ENCODE peak calls at places on chromosome 10, in nine cellular contexts. Z is aorta; H is fibroblast of lung; P is keratinocyte; Y is pancreas; E is naive thymus-derived CD4-positive, alpha-beta T cell; X is gastrocnemius medialis; K is psoas muscle; C is GM23248. R is an unnamed sample.

GRCh38 chr10:7302393-7303054 is 108.3 kb downstream of the SFMBT2 start:
- DNase-seq in K (no peak), C (peak), H (peak), P (no peak), E (no peak), Z (no peak), Y (no peak), X (no peak), R (no peak)

GRCh38 chr10:62165803-62166202 is 102.8 kb downstream of the RTKN2 start:
- DNase-seq in K (no peak), H (no peak), C (no peak), E (no peak), P (no peak), X (no peak), Z (no peak), Y (no peak), R (no peak)

GRCh38 chr10:20686236-20686635 is 210.9 kb downstream of the NEBL start:
- DNase-seq in X (no peak), K (no peak), Z (no peak), Y (no peak), C (no peak), P (no peak), H (no peak), E (no peak), R (no peak)

GRCh38 chr10:14879055-14879800 is 562 bp downstream of the SUV39H2 start:
- DNase-seq in C (peak), E (peak), H (peak), Y (peak), X (peak), P (no peak), Z (no peak), K (no peak), R (no peak)

GRCh38 chr10:21572578-21572977 is 38.5 kb downstream of the MLLT10 start:
- DNase-seq in K (peak), C (peak), E (no peak), X (peak), H (peak), Y (no peak), Z (no peak), P (no peak), R (no peak)

GRCh38 chr10:76882245-76882644 is 755.4 kb downstream of the KCNMA1 start:
- DNase-seq in Y (no peak), H (no peak), K (no peak), X (no peak), Z (no peak), E (no peak), C (no peak), P (no peak), R (no peak)

GRCh38 chr10:86285136-86285790 is 81.3 kb downstream of the GRID1 start:
- DNase-seq in E (no peak), C (no peak), K (no peak), P (no peak), X (no peak), H (no peak), Y (no peak), Z (no peak), R (no peak)

GRCh38 chr10:93150289-93150688 is 76.6 kb downstream of the CYP26A1 start:
- DNase-seq in E (no peak), Y (no peak), Z (no peak), X (no peak), C (peak), K (no peak), H (no peak), P (no peak), R (no peak)

GRCh38 chr10:95818663-95819062 is 62.7 kb downstream of the ENTPD1 start:
- DNase-seq in P (no peak), K (no peak), Z (no peak), Y (no peak), E (no peak), C (peak), H (peak), X (no peak), R (no peak)

GRCh38 chr10:105585753-105586152 is 944.7 kb downstream of the SORCS3 start:
- DNase-seq in K (no peak), C (no peak), Y (no peak), Z (no peak), H (peak), P (no peak), E (no peak), X (no peak), R (no peak)

GRCh38 chr10:19930936-19931859 is 115.0 kb downstream of the PLXDC2 start:
- DNase-seq in H (peak), Y (no peak), Z (no peak), K (no peak), E (no peak), C (peak), X (peak), P (no peak), R (no peak)

GRCh38 chr10:130220251-130221185 is 84.3 kb downstream of the GLRX3 start:
- DNase-seq in Y (no peak), H (no peak), C (no peak), P (no peak), X (no peak), E (no peak), Z (no peak), K (no peak), R (no peak)

GRCh38 chr10:129690248-129691070 is 223.4 kb downstream of the MGMT start:
- DNase-seq in E (no peak), P (peak), H (no peak), C (peak), K (no peak), X (no peak), Z (no peak), Y (no peak), R (no peak)

GRCh38 chr10:132458595-132459251 is 61.7 kb downstream of the PWWP2B start:
- DNase-seq in X (no peak), H (no peak), K (peak), Y (peak), P (no peak), C (peak), E (peak), Z (peak), R (peak)

GRCh38 chr10:132460691-132461090 is 63.7 kb downstream of the PWWP2B start:
- DNase-seq in K (peak), H (no peak), X (no peak), E (no peak), Y (no peak), Z (peak), P (no peak), C (no peak), R (no peak)

GRCh38 chr10:132458071-132458594 is 61.1 kb downstream of the PWWP2B start:
- DNase-seq in X (no peak), C (no peak), K (peak), Z (no peak), H (no peak), Y (no peak), P (no peak), E (no peak), R (no peak)

GRCh38 chr10:132460071-132460470 is 63.1 kb downstream of the PWWP2B start:
- DNase-seq in P (no peak), X (peak), H (no peak), K (peak), C (no peak), Z (peak), Y (peak), E (no peak), R (no peak)

GRCh38 chr10:132459252-132460028 is 62.4 kb downstream of the PWWP2B start:
- DNase-seq in X (peak), Z (peak), K (peak), P (no peak), E (no peak), Y (peak), H (no peak), C (no peak), R (no peak)
- H3K27ac ChIP-seq in X (no peak), Z (no peak), K (no peak), P (no peak), E (no peak), Y (no peak), H (no peak), C (no peak), R (no peak)

GRCh38 chr10:88557246-88557645 is 25.9 kb downstream of the RNLS start:
- DNase-seq in C (no peak), H (peak), X (no peak), P (no peak), E (no peak), Z (no peak), K (no peak), Y (no peak), R (no peak)
- H3K27ac ChIP-seq in C (no peak), H (no peak), X (no peak), P (no peak), E (no peak), Z (no peak), K (no peak), Y (no peak), R (no peak)

GRCh38 chr10:74896788-74897527 is 70.6 kb downstream of the KAT6B start:
- DNase-seq in P (no peak), C (no peak), K (no peak), E (no peak), X (no peak), H (no peak), Z (no peak), Y (no peak), R (no peak)
- H3K27ac ChIP-seq in P (no peak), C (no peak), K (peak), E (no peak), X (peak), H (no peak), Z (no peak), Y (no peak), R (no peak)

DNA sequence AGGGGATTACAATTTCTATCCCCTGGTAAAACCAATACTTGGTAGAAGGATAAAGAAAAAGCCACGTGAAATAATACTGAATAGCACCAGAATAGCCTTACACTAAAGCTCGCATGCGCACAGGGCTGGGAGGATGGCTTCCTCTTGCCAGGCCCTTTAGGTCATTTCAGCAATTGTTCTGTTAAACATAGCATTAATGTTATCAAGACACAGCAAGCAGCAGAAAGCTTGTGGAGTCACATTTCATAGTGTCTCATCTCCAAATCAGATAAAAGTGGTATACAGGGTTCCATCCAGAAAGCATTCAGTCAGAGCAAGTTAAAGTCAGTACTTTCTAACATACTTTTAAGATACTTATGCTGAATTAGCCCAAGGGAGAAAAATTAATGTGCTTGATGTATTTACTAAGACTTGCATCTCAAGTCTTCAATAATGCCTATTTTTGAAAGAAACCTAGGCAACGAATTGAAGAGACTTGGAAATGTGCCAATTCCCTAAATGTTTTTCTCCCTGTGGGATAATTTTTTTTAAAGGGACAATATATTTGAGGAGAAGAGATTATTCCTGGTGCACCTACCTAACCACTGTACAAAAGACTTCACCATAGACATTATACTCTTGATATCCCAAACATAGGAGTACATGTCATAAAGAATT is 14.3 kb upstream of the NPM3 start:
- DNase-seq in C (no peak), Y (no peak), X (no peak), P (no peak), K (no peak), Z (no peak), E (no peak), H (no peak), R (no peak)
- H3K27ac ChIP-seq in C (no peak), Y (no peak), X (no peak), P (no peak), K (no peak), Z (no peak), E (peak), H (no peak), R (no peak)